ENCODE peak calls at places on chromosomes 3 and 15, in four cellular contexts. M is mesenchymal stem cell, A is H9, N is trophoblast cell. Y is an unnamed sample.

GRCh38 chr15:32828507-32829186 is 110.8 kb downstream of the GREM1 start:
- DNase-seq in M (peak), A (no peak), N (no peak), Y (no peak)

GRCh38 chr15:90401499-90401898 is 13.5 kb downstream of the IQGAP1 start:
- DNase-seq in M (peak), A (no peak), N (no peak), Y (no peak)

GRCh38 chr15:66848116-66848515 is 146.1 kb downstream of the SMAD6 start:
- DNase-seq in M (no peak), A (peak), N (no peak), Y (no peak)

GRCh38 chr3:150216866-150217600 is 191.1 kb upstream of the TSC22D2 start:
- DNase-seq in M (no peak), A (no peak), N (no peak), Y (no peak)

GRCh38 chr3:134792700-134793099 is 2.4 kb upstream of the EPHB1 start:
- DNase-seq in M (no peak), A (no peak), N (no peak), Y (no peak)

GRCh38 chr3:63654931-63655330 is 2.5 kb downstream of the SNTN start:
- DNase-seq in M (no peak), A (no peak), N (no peak), Y (no peak)

GRCh38 chr15:93143186-93143585 is 54.2 kb upstream of the RGMA start:
- DNase-seq in M (no peak), A (no peak), N (no peak), Y (no peak)

GRCh38 chr15:65752151-65752700 is 39.9 kb downstream of the DENND4A start:
- DNase-seq in M (no peak), A (no peak), N (no peak), Y (no peak)

GRCh38 chr3:133930341-133930933 is 34.8 kb upstream of the RAB6B start:
- DNase-seq in M (peak), A (no peak), N (peak), Y (peak)

GRCh38 chr15:59189224-59189623 is 17.4 kb upstream of the LDHAL6B start:
- DNase-seq in M (no peak), A (no peak), N (no peak), Y (no peak)

GRCh38 chr15:67415186-67415585 is 105.7 kb upstream of the C15orf61 start:
- DNase-seq in M (no peak), A (no peak), N (no peak), Y (no peak)

DNA sequence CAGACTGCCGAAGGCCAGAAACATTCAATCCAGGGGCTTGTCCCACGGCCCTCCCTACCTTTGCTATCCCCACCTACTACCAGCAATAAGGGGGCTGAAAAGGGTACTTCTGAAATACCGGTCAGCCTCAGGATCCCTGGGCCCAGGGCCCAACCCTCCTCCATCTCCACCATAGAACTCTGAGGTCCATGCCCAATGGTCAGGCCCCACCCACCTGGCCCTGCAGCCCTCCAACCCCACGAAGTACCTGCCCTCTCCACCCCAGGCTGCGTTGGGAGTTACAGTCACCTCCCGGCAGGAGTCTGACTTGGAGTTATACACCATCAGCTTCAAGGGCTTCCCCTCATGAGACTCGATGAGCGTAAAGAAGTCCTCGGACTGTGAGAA is 6.9 kb downstream of the GORASP1 start:
- DNase-seq in M (no peak), A (no peak), N (no peak), Y (no peak)
- H2BK12ac ChIP-seq in M (no peak), A (no peak), N (no peak), Y (no peak)

DNA sequence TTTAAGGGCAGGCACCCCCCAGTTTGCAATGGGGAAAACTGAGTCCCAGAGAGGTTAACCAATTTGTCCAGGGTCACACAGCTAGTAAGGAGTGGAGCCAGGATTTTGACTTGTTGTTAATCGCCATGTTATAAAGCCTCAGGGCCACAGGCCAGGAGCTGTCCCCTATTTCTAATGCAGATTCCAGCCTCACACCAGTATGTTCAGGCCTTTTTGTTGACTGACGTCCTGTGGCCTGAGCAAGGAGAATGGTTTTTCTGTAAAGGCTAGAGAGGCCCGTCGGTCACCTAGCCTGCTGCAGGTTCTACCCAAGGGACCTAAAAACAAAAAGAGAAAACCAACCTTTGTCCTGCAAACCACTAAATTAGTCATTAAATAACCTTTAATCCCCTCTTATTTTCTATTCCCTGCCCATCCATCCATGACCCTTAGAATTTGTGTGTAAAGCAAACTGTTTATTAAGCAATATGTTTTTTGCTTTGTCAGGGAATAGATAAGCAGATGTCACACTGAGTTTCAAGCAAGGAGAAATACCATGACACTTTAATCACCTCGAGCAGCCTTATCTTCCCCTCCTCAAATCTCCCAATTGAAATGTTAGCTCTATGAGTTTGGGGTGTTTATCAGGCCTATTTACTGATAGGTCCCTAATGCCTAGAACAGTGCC is 14.1 kb downstream of the ACOX2 start:
- DNase-seq in M (no peak), A (no peak), N (no peak), Y (no peak)
- H3K23ac ChIP-seq in M (no peak), A (no peak), N (no peak), Y (no peak)

DNA sequence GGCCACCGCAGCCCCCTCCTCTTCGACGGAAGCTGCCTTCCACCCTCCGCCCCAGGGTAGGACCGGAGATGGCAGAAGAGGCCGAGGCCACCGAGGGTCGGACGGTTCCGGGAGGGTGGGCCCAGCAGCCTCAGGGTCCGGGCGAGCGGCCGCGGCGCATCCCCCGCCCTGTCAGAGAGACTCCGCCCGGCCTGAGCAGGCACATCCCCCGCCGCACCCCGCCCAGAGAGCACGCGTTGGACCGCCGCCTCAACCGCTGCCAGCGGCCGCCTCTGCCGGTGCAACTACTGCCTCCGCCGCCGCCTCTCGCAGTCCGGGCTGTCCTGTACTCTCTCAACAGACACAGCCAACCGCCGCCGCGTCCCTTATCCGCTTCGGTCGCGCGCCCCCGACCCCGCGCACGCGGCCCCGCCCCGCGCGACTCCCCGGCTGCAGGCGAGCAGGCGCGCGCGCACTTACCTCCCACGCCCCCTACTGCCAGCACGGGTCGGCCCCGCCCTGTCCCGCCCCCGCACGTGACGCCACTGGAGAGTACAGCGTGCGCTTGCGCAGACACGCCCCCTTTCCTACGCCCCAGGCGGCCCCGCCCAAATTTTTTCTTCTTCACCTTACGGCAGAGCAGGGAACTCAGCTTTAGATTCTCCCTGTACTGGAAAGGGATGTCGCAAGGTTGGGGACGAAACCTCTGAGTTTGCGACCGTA is at the start of gene MYO9A:
- DNase-seq in M (peak), A (peak), N (peak), Y (peak)
- H2BK12ac ChIP-seq in M (peak), A (no peak), N (no peak), Y (peak)

GRCh38 chr15:25372298-25372697 is 66.5 kb downstream of the UBE3A start:
- DNase-seq in M (peak), A (no peak), N (no peak), Y (no peak)

GRCh38 chr15:25366058-25366457 is 72.8 kb downstream of the UBE3A start:
- DNase-seq in M (no peak), A (no peak), N (no peak), Y (no peak)

GRCh38 chr15:25374143-25374542 is 64.7 kb downstream of the UBE3A start:
- DNase-seq in M (no peak), A (no peak), N (no peak), Y (no peak)

DNA sequence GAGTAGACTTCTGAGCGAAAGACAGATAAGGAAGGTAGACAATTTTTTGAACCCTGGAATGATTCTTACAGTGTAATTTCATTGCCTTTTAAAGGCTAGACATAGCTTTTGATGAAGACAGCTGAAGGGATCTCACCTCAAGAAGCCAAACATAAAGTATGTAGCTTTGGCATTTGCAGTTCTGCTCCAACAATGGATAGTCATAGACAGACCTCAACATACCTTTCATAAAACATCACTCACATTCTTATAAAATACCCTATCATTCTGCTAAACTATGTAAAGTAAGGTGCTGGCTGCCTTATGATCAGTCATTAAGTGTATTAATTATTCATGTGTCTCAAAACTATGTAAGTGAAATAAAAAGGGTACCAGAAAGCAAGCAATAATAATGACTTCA is 70.0 kb downstream of the UBE3A start:
- DNase-seq in M (no peak), A (no peak), N (peak), Y (no peak)
- H3K23ac ChIP-seq in M (no peak), A (no peak), N (no peak), Y (no peak)

DNA sequence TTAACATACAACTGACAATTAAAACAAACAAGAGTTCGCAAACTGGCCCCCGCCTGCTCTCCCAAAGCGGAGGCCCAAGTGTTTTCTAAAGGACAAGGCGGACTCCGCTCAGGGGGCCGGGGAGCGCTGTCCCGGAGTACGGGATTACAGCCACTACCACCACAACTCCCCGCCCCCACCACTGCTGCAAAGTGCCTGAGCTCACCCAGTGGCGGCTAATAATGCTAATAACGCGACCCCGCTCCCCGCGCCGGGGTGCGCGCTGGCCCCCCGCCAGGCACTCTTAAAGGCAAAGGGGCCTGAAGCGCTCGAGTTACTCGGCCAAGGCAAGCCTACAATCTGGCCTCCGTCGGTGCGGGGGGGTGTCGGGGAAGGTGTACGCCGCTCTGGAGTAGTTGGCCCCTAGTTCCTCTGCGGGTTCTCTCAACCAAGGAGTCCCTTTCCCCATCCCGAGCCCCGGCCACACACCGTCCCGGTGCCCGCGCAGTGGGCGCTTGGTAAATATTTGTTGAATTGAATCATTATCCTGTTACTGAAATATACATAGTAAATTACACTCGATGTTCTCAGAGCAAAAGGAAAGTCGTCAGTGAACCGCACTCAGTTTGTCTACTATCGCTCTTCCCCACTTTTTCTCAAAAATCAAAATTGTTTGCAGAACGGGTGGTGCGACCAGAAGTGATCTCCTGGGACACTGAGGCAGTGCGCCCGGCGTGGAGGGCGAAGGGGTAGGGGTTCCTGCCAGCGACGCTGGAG is 827 bp downstream of the WNT5A start:
- DNase-seq in M (peak), A (peak), N (no peak), Y (peak)
- H2BK12ac ChIP-seq in M (peak), A (no peak), N (peak), Y (no peak)

GRCh38 chr3:112811917-112812660 is 34.6 kb downstream of the CD200R1L start:
- DNase-seq in M (no peak), A (no peak), N (no peak), Y (no peak)
- H3K23ac ChIP-seq in M (no peak), A (no peak), N (no peak), Y (no peak)

DNA sequence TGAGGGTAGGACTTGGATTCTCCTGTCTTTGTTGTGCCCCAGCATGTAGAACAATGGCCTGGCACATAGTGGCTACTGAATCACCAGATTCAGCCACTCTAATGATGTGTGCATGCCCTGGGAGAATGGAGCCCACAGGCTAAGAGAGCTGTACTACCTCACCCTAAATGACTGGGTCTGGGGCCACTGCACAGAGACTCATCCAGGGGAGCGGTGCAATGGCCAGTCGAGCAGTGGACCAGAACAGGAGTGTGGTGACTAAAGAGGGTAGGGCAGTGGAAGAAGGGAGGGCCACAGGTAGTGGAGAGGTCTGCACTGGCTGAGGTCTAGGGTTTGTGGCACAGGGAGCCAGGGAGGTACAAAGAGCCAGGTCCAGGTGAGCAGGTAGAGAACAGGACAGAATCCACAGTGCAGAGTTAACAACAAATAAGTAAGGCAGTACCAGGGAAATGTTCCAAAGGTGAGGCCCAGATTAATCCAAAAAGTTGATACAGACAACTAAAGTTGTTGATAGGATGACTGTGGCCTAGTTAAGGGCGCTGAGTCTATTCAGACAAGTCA is 142.7 kb upstream of the ATP11B start:
- DNase-seq in M (no peak), A (no peak), N (no peak), Y (no peak)
- H2BK12ac ChIP-seq in M (no peak), A (no peak), N (no peak), Y (no peak)

GRCh38 chr3:11136116-11136515 is 18.2 kb upstream of the HRH1 start:
- DNase-seq in M (peak), A (no peak), N (no peak), Y (no peak)
- H3K23ac ChIP-seq in M (no peak), A (no peak), N (no peak), Y (no peak)

GRCh38 chr3:187082976-187083375 is 56.3 kb downstream of the RPL39L start:
- DNase-seq in M (no peak), A (no peak), N (no peak), Y (no peak)

GRCh38 chr3:187084580-187084979 is 54.7 kb downstream of the RPL39L start:
- DNase-seq in M (peak), A (no peak), N (no peak), Y (no peak)

GRCh38 chr3:187085933-187086332 is 53.4 kb downstream of the RPL39L start:
- DNase-seq in M (no peak), A (no peak), N (no peak), Y (no peak)

GRCh38 chr3:187086831-187087230 is 52.5 kb downstream of the RPL39L start:
- DNase-seq in M (no peak), A (no peak), N (no peak), Y (no peak)

DNA sequence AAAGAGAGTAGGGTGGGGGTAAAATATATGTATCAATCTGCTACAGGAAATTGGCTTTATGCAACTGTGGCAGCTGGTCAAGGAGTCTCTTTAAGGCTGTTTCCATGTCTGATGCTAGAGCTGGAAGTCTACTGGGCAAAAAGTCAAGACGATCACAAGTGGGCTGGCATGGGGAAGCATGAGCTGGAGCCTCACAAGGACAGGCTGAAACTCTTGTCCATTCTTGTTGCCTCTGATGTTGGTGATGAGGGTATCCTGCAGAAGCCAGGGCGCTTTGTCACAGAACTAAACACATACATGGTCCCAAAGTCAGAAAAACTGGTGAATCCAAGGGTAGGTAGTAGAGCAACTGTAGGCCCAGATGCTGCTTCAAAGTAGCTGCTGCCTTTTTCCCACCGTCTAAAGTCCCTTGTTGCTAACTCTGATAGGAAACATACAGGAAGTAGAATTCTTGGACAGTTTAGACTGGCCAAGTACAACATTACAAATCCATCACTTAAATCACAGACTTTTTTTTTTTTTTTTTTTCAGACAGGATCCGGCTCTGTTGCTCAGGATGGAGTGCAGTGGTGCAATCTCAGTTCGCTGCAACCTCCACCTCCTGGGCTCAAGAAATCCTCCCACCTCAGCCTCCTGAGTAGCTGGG is 54.2 kb downstream of the RPL39L start:
- DNase-seq in M (no peak), A (no peak), N (no peak), Y (no peak)
- H2BK12ac ChIP-seq in M (no peak), A (no peak), N (no peak), Y (no peak)

DNA sequence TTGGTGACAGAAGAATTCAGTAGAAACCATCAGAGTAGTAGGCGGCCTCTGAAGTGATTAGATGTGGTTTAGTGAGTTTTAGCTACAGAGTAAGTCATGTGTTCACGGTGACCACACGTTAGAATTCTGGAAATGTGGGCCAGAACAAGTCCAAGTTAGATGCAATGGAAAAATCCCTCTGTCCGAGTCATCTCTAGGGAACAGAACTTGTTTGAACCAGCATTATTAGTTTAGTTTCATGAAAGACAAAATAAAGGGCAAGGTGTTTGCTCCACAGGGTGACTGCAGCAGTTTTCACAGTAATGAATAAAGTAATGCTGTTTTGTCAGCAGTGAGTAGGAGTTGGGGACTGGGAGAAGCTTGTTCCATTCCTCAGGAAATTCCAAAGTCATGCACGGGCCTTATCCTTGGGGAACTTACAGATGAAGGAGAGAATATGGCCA is 100.2 kb downstream of the CGNL1 start:
- DNase-seq in M (peak), A (no peak), N (no peak), Y (no peak)
- H3K23ac ChIP-seq in M (no peak), A (no peak), N (no peak), Y (no peak)